ENCODE peak calls at places on chromosomes 3 and 15, in seven cellular contexts. M is tibial nerve, G is MM.1S, B is esophagus squamous epithelium, R is neural progenitor cell, D is H9, O is IMR-90. V is an unnamed sample. For H3K4me1, the result is how much of the 10 kb centered on the place peaks cover.

GRCh38 chr15:52180851-52181450 is 10.2 kb downstream of the GNB5 start:
- DNase-seq in G (no peak), R (no peak), M (no peak), B (no peak), O (no peak), D (no peak), V (no peak)

GRCh38 chr3:195075199-195075940 is 195.6 kb downstream of the XXYLT1 start:
- DNase-seq in R (no peak), G (no peak), M (peak), O (peak), B (no peak), D (no peak), V (no peak)

GRCh38 chr3:184289426-184289938 is 9.6 kb upstream of the PSMD2 start:
- DNase-seq in B (no peak), M (no peak), R (peak), D (peak), G (peak), O (peak), V (peak)

GRCh38 chr15:51331141-51331540 is 7.3 kb downstream of the CYP19A1 start:
- DNase-seq in G (no peak), M (no peak), D (no peak), B (no peak), R (no peak), O (peak), V (no peak)

GRCh38 chr15:89809093-89809786 is 5.4 kb downstream of the ANPEP start:
- DNase-seq in O (peak), D (no peak), G (no peak), M (no peak), R (peak), B (no peak), V (no peak)

GRCh38 chr3:115819785-115820384 is 196.6 kb downstream of the GAP43 start:
- DNase-seq in G (peak), M (peak), D (peak), R (peak), B (peak), O (peak), V (peak)

GRCh38 chr15:80835338-80835737 is 56.2 kb downstream of the CEMIP start:
- DNase-seq in D (peak), R (peak), B (no peak), G (no peak), M (no peak), O (no peak), V (no peak)

GRCh38 chr15:79184465-79184892 is 93.9 kb upstream of the RASGRF1 start:
- DNase-seq in G (peak), R (peak), M (peak), B (no peak), D (peak), O (peak), V (peak)

GRCh38 chr3:49609314-49609713 is 55.0 kb downstream of the BSN start:
- DNase-seq in G (no peak), D (no peak), R (no peak), B (no peak), M (no peak), O (no peak), V (no peak)

GRCh38 chr15:34011476-34011875 is 27.5 kb downstream of the AVEN start:
- DNase-seq in R (no peak), B (no peak), M (no peak), O (no peak), D (no peak), G (no peak), V (no peak)

GRCh38 chr15:59313703-59314332 is 58.9 kb downstream of the MYO1E start:
- DNase-seq in O (peak), D (no peak), M (peak), G (no peak), R (no peak), B (no peak), V (peak)

GRCh38 chr3:2985479-2985878 is 124.7 kb downstream of the IL5RA start:
- DNase-seq in M (no peak), G (no peak), D (no peak), B (no peak), O (no peak), R (no peak), V (no peak)

GRCh38 chr3:160098261-160098908 is 109.8 kb downstream of the IL12A start:
- DNase-seq in R (no peak), G (no peak), B (no peak), O (no peak), M (no peak), D (no peak), V (no peak)

GRCh38 chr3:72139316-72139715 is 354.4 kb upstream of the PROK2 start:
- DNase-seq in D (no peak), M (no peak), O (no peak), G (no peak), B (no peak), R (no peak), V (no peak)

GRCh38 chr3:138696661-138697370 is 88.2 kb downstream of the FAIM start:
- DNase-seq in D (no peak), G (no peak), M (no peak), O (no peak), B (no peak), R (no peak), V (no peak)

GRCh38 chr3:44665173-44665572 is 16.6 kb downstream of the ZNF35 start:
- DNase-seq in B (no peak), D (no peak), G (no peak), R (no peak), O (no peak), M (no peak), V (no peak)

GRCh38 chr3:40597441-40597840 is 72.7 kb downstream of the ZNF621 start:
- DNase-seq in M (no peak), D (no peak), R (no peak), G (no peak), O (no peak), B (no peak), V (no peak)

GRCh38 chr3:143998266-143998665 is 26.6 kb downstream of the DIPK2A start:
- DNase-seq in G (no peak), B (no peak), M (no peak), D (no peak), R (no peak), O (peak), V (no peak)

GRCh38 chr15:101124731-101125558 is 126.9 kb downstream of the CHSY1 start:
- DNase-seq in G (no peak), O (peak), B (no peak), D (no peak), M (no peak), R (no peak), V (no peak)

GRCh38 chr3:154684021-154684420 is 254.0 kb upstream of the GPR149 start:
- DNase-seq in G (peak), D (peak), B (no peak), O (no peak), M (no peak), R (peak), V (no peak)

GRCh38 chr3:30082652-30083051 is 523.7 kb upstream of the TGFBR2 start:
- DNase-seq in O (no peak), R (peak), D (peak), G (no peak), M (no peak), B (no peak), V (no peak)

GRCh38 chr3:148866261-148866660 is 1.2 kb downstream of the CPA3 start:
- DNase-seq in O (peak), B (no peak), R (no peak), D (no peak), M (no peak), G (no peak), V (no peak)

GRCh38 chr3:139520028-139520737 is 19.4 kb downstream of the RBP1 start:
- DNase-seq in G (peak), O (peak), B (no peak), M (no peak), D (peak), R (no peak), V (no peak)

GRCh38 chr3:187852842-187853727 is 107.8 kb upstream of the BCL6 start:
- DNase-seq in M (no peak), G (no peak), R (no peak), B (no peak), O (peak), D (no peak), V (no peak)

GRCh38 chr3:4820296-4821121 is 158.7 kb upstream of the BHLHE40 start:
- DNase-seq in O (no peak), G (no peak), M (no peak), R (no peak), B (no peak), D (no peak), V (no peak)

GRCh38 chr3:40801276-40801675 is 276.5 kb downstream of the ZNF621 start:
- DNase-seq in D (no peak), R (no peak), B (no peak), G (no peak), M (no peak), O (no peak), V (no peak)

GRCh38 chr3:165875644-165876043 is 38.4 kb upstream of the BCHE start:
- DNase-seq in M (no peak), O (no peak), G (no peak), D (no peak), R (no peak), B (no peak), V (no peak)

GRCh38 chr15:68204776-68205557 is at the start of gene CALML4:
- DNase-seq in G (no peak), B (no peak), D (no peak), R (no peak), O (no peak), M (peak), V (peak)

DNA sequence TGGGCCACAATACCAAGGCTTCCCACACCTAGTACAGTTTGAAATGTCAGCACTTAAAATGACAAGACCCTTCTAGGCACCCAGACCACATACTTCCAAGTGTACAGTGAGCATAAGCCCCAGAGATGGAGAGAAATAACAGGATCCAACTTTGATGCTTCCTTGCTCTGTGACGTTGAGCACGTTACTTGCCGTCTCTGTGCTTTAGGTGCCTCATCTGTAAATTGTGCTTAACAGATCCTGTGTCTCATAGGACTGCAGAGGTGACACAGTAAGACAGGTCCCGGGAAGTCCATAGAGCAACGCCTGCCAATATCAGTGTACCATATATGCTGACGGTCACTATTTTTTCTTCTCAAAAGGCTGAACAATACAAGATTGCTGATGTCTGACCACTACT is 59.1 kb downstream of the LRIG1 start:
- DNase-seq in B (no peak), G (no peak), R (no peak), D (no peak), O (no peak), M (no peak), V (no peak)
- H3K27ac ChIP-seq in B (peak), G (no peak), R (no peak), D (peak), O (peak), M (peak), V (peak)

GRCh38 chr3:46976326-46977190 is at the start of gene CCDC12:
- DNase-seq in B (peak), M (peak), G (peak), D (peak), R (peak), O (peak), V (peak)
- TF ChIP-seq CTCF in B (no peak), M (no peak), G (no peak), D (no peak), R (no peak), O (no peak), V (no peak)

GRCh38 chr3:53153267-53153823 is 7.7 kb upstream of the PRKCD start:
- DNase-seq in B (no peak), R (no peak), M (no peak), D (no peak), G (no peak), O (no peak), V (no peak)
- H3K4me1 ChIP-seq in B (half or more), R (under half), M (under half), D (under half), G (under half), O (under half), V (under half)

GRCh38 chr15:73983211-73983727 is 8.8 kb downstream of the STOML1 start:
- DNase-seq in G (no peak), D (no peak), M (no peak), R (no peak), O (peak), B (no peak), V (peak)
- H3K27ac ChIP-seq in G (no peak), D (no peak), M (peak), R (no peak), O (peak), B (peak), V (peak)

GRCh38 chr3:63662011-63662410 is 9.5 kb downstream of the SNTN start:
- DNase-seq in O (no peak), G (no peak), B (no peak), M (no peak), R (no peak), D (no peak), V (no peak)

GRCh38 chr3:63662500-63662899 is 10.0 kb downstream of the SNTN start:
- DNase-seq in O (no peak), G (no peak), B (no peak), M (no peak), D (peak), R (peak), V (no peak)

GRCh38 chr3:63656791-63657190 is 4.3 kb downstream of the SNTN start:
- DNase-seq in M (no peak), O (peak), R (no peak), D (no peak), G (no peak), B (no peak), V (no peak)

GRCh38 chr3:63655519-63655918 is 3.0 kb downstream of the SNTN start:
- DNase-seq in D (no peak), G (no peak), R (no peak), M (no peak), B (no peak), O (peak), V (no peak)

DNA sequence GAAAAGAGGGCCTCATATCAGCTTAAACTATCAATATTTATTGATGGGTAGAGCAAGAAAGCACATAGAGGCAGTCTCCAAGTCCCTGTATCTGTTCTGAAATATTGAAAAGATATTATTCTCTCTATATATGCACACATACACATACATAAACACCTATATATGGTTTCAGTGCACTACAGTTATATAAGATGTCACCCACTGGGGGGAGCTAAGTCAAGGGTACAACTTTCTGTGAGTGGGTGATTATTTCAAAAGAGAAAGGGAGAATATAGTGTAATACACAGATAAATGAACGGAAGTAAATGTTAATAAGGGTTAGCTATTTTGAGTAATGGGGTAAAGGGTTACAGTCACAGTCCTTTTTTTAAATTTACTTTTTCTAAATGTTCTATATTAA is 8.8 kb downstream of the SNTN start:
- DNase-seq in G (no peak), R (no peak), B (no peak), O (no peak), D (no peak), M (no peak), V (no peak)
- TF ChIP-seq CTCF in G (no peak), R (no peak), B (peak), O (peak), D (peak), M (no peak), V (no peak)

DNA sequence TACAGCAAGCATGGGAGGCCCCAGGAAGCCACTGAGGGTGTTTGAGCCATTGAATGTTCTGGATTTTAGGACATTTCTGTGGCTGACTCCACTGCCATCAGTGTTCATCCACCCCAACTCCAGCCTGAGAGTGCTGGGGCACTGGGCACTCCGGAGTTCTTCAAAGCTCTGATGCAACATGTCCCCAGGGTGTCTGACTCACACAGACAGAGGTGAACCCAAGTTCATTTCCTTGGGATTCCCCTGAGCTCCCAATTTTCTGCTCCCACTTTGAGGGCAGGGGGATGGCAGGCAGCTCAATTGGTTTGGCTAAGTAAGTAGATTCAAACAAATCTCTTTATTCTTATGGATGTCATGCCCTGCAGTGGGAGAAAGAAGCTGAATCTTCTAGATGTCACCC is 2.2 kb downstream of the STRA6 start:
- DNase-seq in O (peak), R (no peak), B (no peak), M (peak), D (no peak), G (no peak), V (no peak)
- H3K4me1 ChIP-seq in O (under half), R (under half), B (half or more), M (under half), D (under half), G (under half), V (half or more)